ENCODE peak calls at places on chromosomes 11 and 22, in eight cellular contexts. One of them, this sample, is unnamed.

GRCh38 chr11:76783901-76784813 is 1.0 kb downstream of the TSKU start:
- DNase-seq in iPS DF 6.9: peak
- DNase-seq in left lung: no peak
- DNase-seq in lung: no peak
- DNase-seq in neuronal stem cell: peak
- DNase-seq in osteoblast: peak
- DNase-seq in AG04450: no peak
- DNase-seq in psoas muscle: peak
- DNase-seq in this sample: no peak

GRCh38 chr22:28574159-28574788 is 105.4 kb downstream of the TTC28 start:
- DNase-seq in neuronal stem cell: no peak
- DNase-seq in left lung: no peak
- DNase-seq in psoas muscle: no peak
- DNase-seq in osteoblast: no peak
- DNase-seq in lung: no peak
- DNase-seq in AG04450: no peak
- DNase-seq in iPS DF 6.9: no peak
- DNase-seq in this sample: no peak

GRCh38 chr11:44243633-44244343 is 66.2 kb downstream of the ALX4 start:
- DNase-seq in lung: no peak
- DNase-seq in iPS DF 6.9: peak
- DNase-seq in psoas muscle: no peak
- DNase-seq in osteoblast: peak
- DNase-seq in AG04450: no peak
- DNase-seq in left lung: no peak
- DNase-seq in neuronal stem cell: peak
- DNase-seq in this sample: no peak

GRCh38 chr22:28019360-28019759 is 100.3 kb upstream of the PITPNB start:
- DNase-seq in left lung: no peak
- DNase-seq in neuronal stem cell: no peak
- DNase-seq in AG04450: no peak
- DNase-seq in lung: no peak
- DNase-seq in osteoblast: peak
- DNase-seq in psoas muscle: peak
- DNase-seq in iPS DF 6.9: no peak
- DNase-seq in this sample: no peak

GRCh38 chr11:16610738-16611388 is 127.6 kb upstream of the C11orf58 start:
- DNase-seq in AG04450: no peak
- DNase-seq in osteoblast: no peak
- DNase-seq in psoas muscle: peak
- DNase-seq in left lung: peak
- DNase-seq in lung: no peak
- DNase-seq in iPS DF 6.9: no peak
- DNase-seq in neuronal stem cell: no peak
- DNase-seq in this sample: no peak

GRCh38 chr11:130203766-130204702 is 44.5 kb downstream of the ST14 start:
- DNase-seq in osteoblast: peak
- DNase-seq in AG04450: no peak
- DNase-seq in iPS DF 6.9: no peak
- DNase-seq in lung: no peak
- DNase-seq in left lung: no peak
- DNase-seq in psoas muscle: no peak
- DNase-seq in neuronal stem cell: no peak
- DNase-seq in this sample: no peak

GRCh38 chr11:63563201-63564055 is at the start of gene PLAAT2:
- DNase-seq in psoas muscle: no peak
- DNase-seq in neuronal stem cell: no peak
- DNase-seq in AG04450: no peak
- DNase-seq in iPS DF 6.9: no peak
- DNase-seq in osteoblast: no peak
- DNase-seq in lung: no peak
- DNase-seq in left lung: no peak
- DNase-seq in this sample: no peak

GRCh38 chr22:28904211-28904808 is 20.9 kb downstream of the ZNRF3 start:
- DNase-seq in neuronal stem cell: no peak
- DNase-seq in lung: no peak
- DNase-seq in osteoblast: no peak
- DNase-seq in AG04450: no peak
- DNase-seq in iPS DF 6.9: no peak
- DNase-seq in psoas muscle: no peak
- DNase-seq in left lung: no peak
- DNase-seq in this sample: no peak

GRCh38 chr11:103055174-103055890 is 36.6 kb downstream of the DCUN1D5 start:
- DNase-seq in osteoblast: peak
- DNase-seq in AG04450: peak
- DNase-seq in psoas muscle: no peak
- DNase-seq in left lung: no peak
- DNase-seq in iPS DF 6.9: no peak
- DNase-seq in neuronal stem cell: peak
- DNase-seq in lung: no peak
- DNase-seq in this sample: peak

GRCh38 chr11:25981998-25982397 is 349.9 kb upstream of the ANO3 start:
- DNase-seq in psoas muscle: no peak
- DNase-seq in iPS DF 6.9: peak
- DNase-seq in AG04450: peak
- DNase-seq in left lung: no peak
- DNase-seq in osteoblast: peak
- DNase-seq in neuronal stem cell: peak
- DNase-seq in lung: no peak
- DNase-seq in this sample: peak

GRCh38 chr11:21909145-21909544 is 283.7 kb upstream of the ANO5 start:
- DNase-seq in lung: no peak
- DNase-seq in left lung: no peak
- DNase-seq in neuronal stem cell: no peak
- DNase-seq in AG04450: no peak
- DNase-seq in osteoblast: no peak
- DNase-seq in psoas muscle: no peak
- DNase-seq in iPS DF 6.9: no peak
- DNase-seq in this sample: no peak

GRCh38 chr22:45731041-45731797 is 59.6 kb downstream of the ATXN10 start:
- DNase-seq in osteoblast: peak
- DNase-seq in AG04450: no peak
- DNase-seq in lung: no peak
- DNase-seq in left lung: no peak
- DNase-seq in neuronal stem cell: no peak
- DNase-seq in psoas muscle: no peak
- DNase-seq in iPS DF 6.9: no peak
- DNase-seq in this sample: no peak

GRCh38 chr11:82523141-82523540 is 210.5 kb downstream of the FAM181B start:
- DNase-seq in osteoblast: no peak
- DNase-seq in psoas muscle: no peak
- DNase-seq in lung: no peak
- DNase-seq in AG04450: no peak
- DNase-seq in neuronal stem cell: peak
- DNase-seq in left lung: no peak
- DNase-seq in iPS DF 6.9: no peak
- DNase-seq in this sample: no peak

GRCh38 chr22:42719656-42720262 is 911 bp downstream of the A4GALT start:
- DNase-seq in lung: no peak
- DNase-seq in osteoblast: peak
- DNase-seq in psoas muscle: peak
- DNase-seq in AG04450: no peak
- DNase-seq in left lung: no peak
- DNase-seq in iPS DF 6.9: no peak
- DNase-seq in neuronal stem cell: no peak
- DNase-seq in this sample: no peak

GRCh38 chr11:14258177-14258935 is 100.6 kb downstream of the RRAS2 start:
- DNase-seq in osteoblast: no peak
- DNase-seq in lung: no peak
- DNase-seq in iPS DF 6.9: no peak
- DNase-seq in psoas muscle: no peak
- DNase-seq in left lung: no peak
- DNase-seq in AG04450: no peak
- DNase-seq in neuronal stem cell: no peak
- DNase-seq in this sample: no peak

GRCh38 chr11:45896392-45897068 is 10.5 kb downstream of the FREY1 start:
- DNase-seq in iPS DF 6.9: no peak
- DNase-seq in lung: no peak
- DNase-seq in osteoblast: peak
- DNase-seq in psoas muscle: peak
- DNase-seq in left lung: peak
- DNase-seq in AG04450: no peak
- DNase-seq in neuronal stem cell: peak
- DNase-seq in this sample: no peak

GRCh38 chr22:29815580-29815979 is 22.5 kb downstream of the ASCC2 start:
- DNase-seq in neuronal stem cell: no peak
- DNase-seq in left lung: no peak
- DNase-seq in iPS DF 6.9: no peak
- DNase-seq in psoas muscle: no peak
- DNase-seq in osteoblast: no peak
- DNase-seq in AG04450: no peak
- DNase-seq in lung: no peak
- DNase-seq in this sample: no peak

GRCh38 chr11:15775051-15775541 is 581.2 kb downstream of the SOX6 start:
- DNase-seq in psoas muscle: peak
- DNase-seq in AG04450: no peak
- DNase-seq in neuronal stem cell: no peak
- DNase-seq in osteoblast: peak
- DNase-seq in lung: no peak
- DNase-seq in left lung: peak
- DNase-seq in iPS DF 6.9: no peak
- DNase-seq in this sample: no peak

GRCh38 chr11:10304495-10305261 is at the start of gene ADM:
- DNase-seq in neuronal stem cell: peak
- DNase-seq in osteoblast: peak
- DNase-seq in AG04450: peak
- DNase-seq in lung: peak
- DNase-seq in left lung: peak
- DNase-seq in iPS DF 6.9: no peak
- DNase-seq in psoas muscle: peak
- DNase-seq in this sample: no peak

GRCh38 chr11:113470233-113470632 is 5.0 kb downstream of the DRD2 start:
- DNase-seq in osteoblast: no peak
- DNase-seq in psoas muscle: no peak
- DNase-seq in AG04450: no peak
- DNase-seq in neuronal stem cell: no peak
- DNase-seq in iPS DF 6.9: no peak
- DNase-seq in left lung: no peak
- DNase-seq in lung: no peak
- DNase-seq in this sample: no peak

GRCh38 chr22:32904044-32904443 is 102.5 kb downstream of the TIMP3 start:
- DNase-seq in iPS DF 6.9: no peak
- DNase-seq in osteoblast: peak
- DNase-seq in neuronal stem cell: peak
- DNase-seq in left lung: no peak
- DNase-seq in AG04450: no peak
- DNase-seq in lung: peak
- DNase-seq in psoas muscle: no peak
- DNase-seq in this sample: peak

GRCh38 chr11:1921576-1922141 is 2.2 kb downstream of the TNNT3 start:
- DNase-seq in AG04450: no peak
- DNase-seq in osteoblast: peak
- DNase-seq in lung: no peak
- DNase-seq in psoas muscle: peak
- DNase-seq in iPS DF 6.9: no peak
- DNase-seq in left lung: peak
- DNase-seq in neuronal stem cell: no peak
- DNase-seq in this sample: no peak
- H3K27ac ChIP-seq in AG04450: no peak
- H3K27ac ChIP-seq in osteoblast: no peak
- H3K27ac ChIP-seq in lung: peak
- H3K27ac ChIP-seq in psoas muscle: peak
- H3K27ac ChIP-seq in iPS DF 6.9: no peak
- H3K27ac ChIP-seq in left lung: no peak
- H3K27ac ChIP-seq in neuronal stem cell: no peak
- H3K27ac ChIP-seq in this sample: no peak

GRCh38 chr11:7487360-7487759 is 2.1 kb downstream of the OLFML1 start:
- DNase-seq in AG04450: no peak
- DNase-seq in osteoblast: no peak
- DNase-seq in lung: no peak
- DNase-seq in left lung: no peak
- DNase-seq in psoas muscle: no peak
- DNase-seq in neuronal stem cell: no peak
- DNase-seq in iPS DF 6.9: no peak
- DNase-seq in this sample: no peak

GRCh38 chr11:7485854-7486425 is 634 bp downstream of the OLFML1 start:
- DNase-seq in AG04450: no peak
- DNase-seq in neuronal stem cell: no peak
- DNase-seq in psoas muscle: no peak
- DNase-seq in left lung: no peak
- DNase-seq in iPS DF 6.9: no peak
- DNase-seq in lung: no peak
- DNase-seq in osteoblast: no peak
- DNase-seq in this sample: no peak

GRCh38 chr11:7488681-7489080 is 3.4 kb downstream of the OLFML1 start:
- DNase-seq in AG04450: no peak
- DNase-seq in psoas muscle: no peak
- DNase-seq in iPS DF 6.9: no peak
- DNase-seq in lung: no peak
- DNase-seq in neuronal stem cell: no peak
- DNase-seq in left lung: no peak
- DNase-seq in osteoblast: no peak
- DNase-seq in this sample: no peak

GRCh38 chr11:7485136-7485853 is at the start of gene OLFML1:
- DNase-seq in iPS DF 6.9: no peak
- DNase-seq in osteoblast: no peak
- DNase-seq in psoas muscle: no peak
- DNase-seq in AG04450: no peak
- DNase-seq in lung: no peak
- DNase-seq in left lung: no peak
- DNase-seq in neuronal stem cell: no peak
- DNase-seq in this sample: no peak

GRCh38 chr11:7486731-7487130 is 1.4 kb downstream of the OLFML1 start:
- DNase-seq in osteoblast: no peak
- DNase-seq in psoas muscle: no peak
- DNase-seq in neuronal stem cell: no peak
- DNase-seq in left lung: no peak
- DNase-seq in AG04450: no peak
- DNase-seq in iPS DF 6.9: no peak
- DNase-seq in lung: no peak
- DNase-seq in this sample: no peak
- H3K4me3 ChIP-seq in osteoblast: no peak
- H3K4me3 ChIP-seq in psoas muscle: peak
- H3K4me3 ChIP-seq in neuronal stem cell: no peak
- H3K4me3 ChIP-seq in left lung: peak
- H3K4me3 ChIP-seq in AG04450: no peak
- H3K4me3 ChIP-seq in iPS DF 6.9: no peak
- H3K4me3 ChIP-seq in lung: no peak
- H3K4me3 ChIP-seq in this sample: no peak

DNA sequence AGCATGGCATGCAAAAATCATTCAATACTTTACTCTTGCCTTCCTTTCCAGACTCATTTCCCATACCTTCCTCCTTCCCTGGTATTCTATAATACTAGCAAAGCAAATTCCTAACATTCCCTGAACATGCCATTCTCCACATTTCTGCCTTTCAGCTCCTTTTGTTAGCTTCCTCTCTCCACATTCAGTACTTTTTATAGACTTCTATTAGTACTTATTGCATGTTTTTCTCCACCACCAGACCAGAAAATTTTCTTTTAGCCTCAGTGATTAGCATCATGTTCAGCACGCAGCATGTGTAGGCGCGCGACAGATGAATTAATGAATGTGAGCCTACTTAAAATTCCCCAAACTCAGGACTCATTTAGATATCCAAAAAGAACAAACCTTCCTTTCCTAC is 935.3 kb downstream of the DLG2 start:
- DNase-seq in lung: no peak
- DNase-seq in AG04450: no peak
- DNase-seq in neuronal stem cell: peak
- DNase-seq in iPS DF 6.9: no peak
- DNase-seq in osteoblast: no peak
- DNase-seq in left lung: no peak
- DNase-seq in psoas muscle: no peak
- DNase-seq in this sample: no peak
- H3K27ac ChIP-seq in lung: no peak
- H3K27ac ChIP-seq in AG04450: no peak
- H3K27ac ChIP-seq in neuronal stem cell: peak
- H3K27ac ChIP-seq in iPS DF 6.9: no peak
- H3K27ac ChIP-seq in osteoblast: no peak
- H3K27ac ChIP-seq in left lung: no peak
- H3K27ac ChIP-seq in psoas muscle: no peak
- H3K27ac ChIP-seq in this sample: no peak

GRCh38 chr22:39091136-39092081 is 5.6 kb upstream of the APOBEC3H start:
- DNase-seq in osteoblast: peak
- DNase-seq in neuronal stem cell: no peak
- DNase-seq in lung: no peak
- DNase-seq in iPS DF 6.9: no peak
- DNase-seq in AG04450: no peak
- DNase-seq in psoas muscle: peak
- DNase-seq in left lung: peak
- DNase-seq in this sample: no peak
- H3K4me3 ChIP-seq in osteoblast: no peak
- H3K4me3 ChIP-seq in neuronal stem cell: no peak
- H3K4me3 ChIP-seq in lung: no peak
- H3K4me3 ChIP-seq in iPS DF 6.9: no peak
- H3K4me3 ChIP-seq in AG04450: no peak
- H3K4me3 ChIP-seq in psoas muscle: no peak
- H3K4me3 ChIP-seq in left lung: no peak
- H3K4me3 ChIP-seq in this sample: no peak

This sample was measured in Karpas-422.